ENCODE peak calls at places on chromosomes 12 and 14, in nine cellular contexts. K is HepG2; S is naive thymus-derived CD8-positive, alpha-beta T cell; G is upper lobe of right lung; O is activated naive CD4-positive, alpha-beta T cell treated with anti-CD3 and anti-CD28 coated beads, Interleukin-2, amount 50 U/mL, for 72 hours; F is activated CD4-positive, CD25-positive, alpha-beta regulatory T cell treated with anti-CD3 and anti-CD28 coated beads, Interleukin-2, amount 50 U/mL, for 24 hours; I is left lobe of liver; U is left cardiac atrium; B is Right ventricle myocardium superior. W is an unnamed sample.

GRCh38 chr12:101763246-101763931 is 24.1 kb upstream of the SYCP3 start:
- ATAC-seq in K (peak), S (no peak), G (peak), O (no peak), F (no peak), I (peak), U (peak), B (peak), W (peak)

GRCh38 chr12:109480356-109480755 is 2.9 kb downstream of the UBE3B start:
- ATAC-seq in K (no peak), S (no peak), G (no peak), O (no peak), F (no peak), I (no peak), U (no peak), B (no peak), W (no peak)

GRCh38 chr12:105036937-105037649 is 47.2 kb downstream of the ALDH1L2 start:
- ATAC-seq in K (no peak), S (peak), G (no peak), O (peak), F (peak), I (no peak), U (no peak), B (no peak), W (no peak)

GRCh38 chr12:23944067-23944466 is 5.4 kb downstream of the SOX5 start:
- ATAC-seq in K (peak), S (no peak), G (no peak), O (no peak), F (no peak), I (peak), U (no peak), B (no peak), W (no peak)

GRCh38 chr12:9047105-9047504 is 57.8 kb downstream of the KLRG1 start:
- ATAC-seq in K (no peak), S (no peak), G (no peak), O (no peak), F (no peak), I (no peak), U (no peak), B (no peak), W (no peak)

GRCh38 chr12:47715877-47716548 is 9.3 kb downstream of the ENDOU start:
- ATAC-seq in K (no peak), S (no peak), G (no peak), O (no peak), F (no peak), I (no peak), U (peak), B (peak), W (peak)

GRCh38 chr12:101942206-101942605 is 64.8 kb downstream of the DRAM1 start:
- ATAC-seq in K (no peak), S (no peak), G (no peak), O (no peak), F (no peak), I (no peak), U (no peak), B (no peak), W (no peak)

GRCh38 chr12:6188954-6189353 is 11.2 kb upstream of the CD9 start:
- ATAC-seq in K (no peak), S (peak), G (no peak), O (no peak), F (no peak), I (no peak), U (no peak), B (no peak), W (no peak)

GRCh38 chr12:38911611-38912010 is 6.2 kb upstream of the CPNE8 start:
- ATAC-seq in K (no peak), S (no peak), G (no peak), O (no peak), F (no peak), I (peak), U (no peak), B (no peak), W (no peak)

GRCh38 chr14:68135566-68135965 is 316.0 kb downstream of the RAD51B start:
- ATAC-seq in K (no peak), S (no peak), G (no peak), O (no peak), F (no peak), I (no peak), U (peak), B (peak), W (no peak)

GRCh38 chr12:130978785-130979184 is 25.1 kb downstream of the ADGRD1 start:
- ATAC-seq in K (no peak), S (no peak), G (no peak), O (no peak), F (no peak), I (peak), U (peak), B (peak), W (no peak)

GRCh38 chr14:95667251-95667693 is 19.0 kb upstream of the TCL1B start:
- ATAC-seq in K (no peak), S (no peak), G (peak), O (no peak), F (no peak), I (no peak), U (no peak), B (no peak), W (no peak)

GRCh38 chr14:80956105-80956504 is 684 bp downstream of the TSHR start:
- ATAC-seq in K (no peak), S (no peak), G (no peak), O (no peak), F (no peak), I (no peak), U (no peak), B (no peak), W (no peak)

GRCh38 chr12:121223947-121224285 is 14.0 kb downstream of the P2RX4 start:
- ATAC-seq in K (no peak), S (no peak), G (no peak), O (peak), F (no peak), I (no peak), U (no peak), B (no peak), W (no peak)

GRCh38 chr12:111319600-111320232 is 49.2 kb downstream of the PHETA1 start:
- ATAC-seq in K (no peak), S (no peak), G (no peak), O (no peak), F (no peak), I (no peak), U (no peak), B (no peak), W (no peak)

GRCh38 chr14:23469906-23470403 is 452 bp downstream of the NGDN start:
- ATAC-seq in K (peak), S (peak), G (peak), O (peak), F (peak), I (peak), U (peak), B (no peak), W (peak)

GRCh38 chr12:89825591-89826449 is 117.2 kb upstream of the ATP2B1 start:
- ATAC-seq in K (no peak), S (no peak), G (no peak), O (no peak), F (no peak), I (no peak), U (no peak), B (no peak), W (no peak)

GRCh38 chr12:125124320-125124966 is 59.2 kb downstream of the AACS start:
- ATAC-seq in K (no peak), S (no peak), G (peak), O (no peak), F (no peak), I (no peak), U (no peak), B (no peak), W (peak)

GRCh38 chr14:67416810-67417209 is 4.8 kb upstream of the PLEK2 start:
- ATAC-seq in K (no peak), S (no peak), G (no peak), O (no peak), F (no peak), I (no peak), U (no peak), B (no peak), W (no peak)

GRCh38 chr12:12128665-12129064 is 57.9 kb downstream of the BCL2L14 start:
- ATAC-seq in K (no peak), S (no peak), G (no peak), O (no peak), F (no peak), I (no peak), U (no peak), B (no peak), W (no peak)

GRCh38 chr14:38090506-38090905 is 117.2 kb upstream of the SSTR1 start:
- ATAC-seq in K (no peak), S (no peak), G (no peak), O (no peak), F (no peak), I (no peak), U (no peak), B (no peak), W (no peak)

W was measured in esophagus mucosa.